ENCODE peak calls at places on chromosomes 12 and 14, in six cellular contexts. T, R, A, Z, Q and N are unnamed samples.

GRCh38 chr12:57340104-57340503 is 89.1 kb upstream of the STAC3 start:
- DNase-seq in T (no peak), R (peak), A (peak), Z (no peak), Q (no peak), N (no peak)

GRCh38 chr14:31180299-31181051 is 27.1 kb downstream of the HECTD1 start:
- DNase-seq in T (no peak), R (no peak), A (no peak), Z (peak), Q (no peak), N (no peak)

GRCh38 chr12:119068129-119068856 is 87.0 kb downstream of the SRRM4 start:
- DNase-seq in T (no peak), R (no peak), A (no peak), Z (no peak), Q (no peak), N (no peak)

GRCh38 chr12:102879144-102879763 is 37.8 kb downstream of the PAH start:
- DNase-seq in T (peak), R (peak), A (peak), Z (peak), Q (no peak), N (no peak)

GRCh38 chr14:64060199-64060545 is 207.4 kb downstream of the SYNE2 start:
- DNase-seq in T (no peak), R (no peak), A (no peak), Z (peak), Q (no peak), N (no peak)

GRCh38 chr14:100308112-100308792 is 2.0 kb upstream of the SLC25A29 start:
- DNase-seq in T (no peak), R (no peak), A (no peak), Z (peak), Q (no peak), N (no peak)

GRCh38 chr12:16796168-16796567 is 190.2 kb upstream of the LMO3 start:
- DNase-seq in T (no peak), R (no peak), A (no peak), Z (no peak), Q (no peak), N (no peak)

GRCh38 chr14:98555440-98555839 is 716.6 kb downstream of the BCL11B start:
- DNase-seq in T (no peak), R (no peak), A (no peak), Z (no peak), Q (no peak), N (no peak)

GRCh38 chr14:51883232-51883631 is 22.8 kb downstream of the GNG2 start:
- DNase-seq in T (no peak), R (no peak), A (no peak), Z (no peak), Q (no peak), N (no peak)

GRCh38 chr12:4153343-4153892 is 120.1 kb upstream of the CCND2 start:
- DNase-seq in T (no peak), R (no peak), A (no peak), Z (no peak), Q (no peak), N (no peak)

GRCh38 chr14:44995196-44995595 is 33.2 kb downstream of the TOGARAM1 start:
- DNase-seq in T (no peak), R (no peak), A (no peak), Z (no peak), Q (no peak), N (no peak)

GRCh38 chr14:102255401-102256190 is 49.4 kb downstream of the MOK start:
- DNase-seq in T (no peak), R (peak), A (peak), Z (no peak), Q (no peak), N (no peak)

GRCh38 chr12:68924546-68924945 is 8.4 kb downstream of the CPM start:
- DNase-seq in T (no peak), R (no peak), A (no peak), Z (peak), Q (no peak), N (no peak)

GRCh38 chr12:12007001-12007712 is 63.6 kb upstream of the BCL2L14 start:
- DNase-seq in T (no peak), R (no peak), A (no peak), Z (peak), Q (no peak), N (no peak)

GRCh38 chr12:102376251-102376747 is 104.1 kb downstream of the IGF1 start:
- DNase-seq in T (no peak), R (peak), A (peak), Z (no peak), Q (no peak), N (no peak)

GRCh38 chr12:80698847-80699542 is 8.4 kb upstream of the MYF6 start:
- DNase-seq in T (no peak), R (no peak), A (no peak), Z (no peak), Q (no peak), N (no peak)

GRCh38 chr12:12008232-12008850 is 62.4 kb upstream of the BCL2L14 start:
- DNase-seq in T (no peak), R (no peak), A (no peak), Z (no peak), Q (no peak), N (no peak)

GRCh38 chr12:107027304-107028053 is 40.5 kb upstream of the MTERF2 start:
- DNase-seq in T (peak), R (peak), A (peak), Z (peak), Q (peak), N (no peak)

GRCh38 chr12:49330631-49331359 is 6.2 kb downstream of the C1QL4 start:
- DNase-seq in T (no peak), R (no peak), A (no peak), Z (no peak), Q (no peak), N (no peak)

GRCh38 chr12:132445884-132446471 is 44.0 kb upstream of the FBRSL1 start:
- DNase-seq in T (peak), R (peak), A (peak), Z (peak), Q (no peak), N (no peak)

GRCh38 chr14:89277229-89277628 is 139.8 kb downstream of the FOXN3 start:
- DNase-seq in T (no peak), R (no peak), A (no peak), Z (no peak), Q (no peak), N (no peak)

GRCh38 chr12:50120521-50120920 is 8.5 kb downstream of the COX14 start:
- DNase-seq in T (no peak), R (no peak), A (no peak), Z (no peak), Q (no peak), N (no peak)

GRCh38 chr12:123741937-123742572 is 20.0 kb upstream of the DNAH10 start:
- DNase-seq in T (no peak), R (no peak), A (no peak), Z (no peak), Q (no peak), N (no peak)

GRCh38 chr12:13046914-13047472 is 2.8 kb downstream of the FAM234B start:
- DNase-seq in T (no peak), R (no peak), A (no peak), Z (no peak), Q (no peak), N (no peak)

GRCh38 chr14:68797180-68797670 is 4.4 kb upstream of the ZFP36L1 start:
- DNase-seq in T (no peak), R (no peak), A (no peak), Z (no peak), Q (no peak), N (no peak)

GRCh38 chr12:69240625-69240984 is 1.2 kb downstream of the CPSF6 start:
- DNase-seq in T (no peak), R (no peak), A (no peak), Z (no peak), Q (no peak), N (no peak)

GRCh38 chr14:103118019-103118662 is 5.1 kb upstream of the TNFAIP2 start:
- DNase-seq in T (no peak), R (peak), A (peak), Z (no peak), Q (no peak), N (no peak)

GRCh38 chr12:116539905-116540482 is 19.2 kb upstream of the MAP1LC3B2 start:
- DNase-seq in T (no peak), R (peak), A (peak), Z (peak), Q (no peak), N (no peak)

GRCh38 chr14:91509878-91510170 is 286 bp downstream of the PPP4R3A start:
- DNase-seq in T (no peak), R (no peak), A (no peak), Z (no peak), Q (no peak), N (no peak)

GRCh38 chr12:63814146-63814774 is 30.2 kb upstream of the SRGAP1 start:
- DNase-seq in T (no peak), R (no peak), A (no peak), Z (no peak), Q (no peak), N (no peak)

GRCh38 chr12:98344034-98344565 is 171.3 kb upstream of the TMPO start:
- DNase-seq in T (no peak), R (no peak), A (no peak), Z (no peak), Q (no peak), N (no peak)

GRCh38 chr14:105193916-105194782 is 13.0 kb upstream of the NUDT14 start:
- DNase-seq in T (no peak), R (no peak), A (peak), Z (no peak), Q (no peak), N (no peak)

GRCh38 chr14:26531894-26532293 is 65.9 kb downstream of the NOVA1 start:
- DNase-seq in T (no peak), R (peak), A (peak), Z (peak), Q (no peak), N (no peak)
- TF ChIP-seq CTCF in T (peak), R (peak), A (peak), Z (peak), Q (peak), N (no peak)

DNA sequence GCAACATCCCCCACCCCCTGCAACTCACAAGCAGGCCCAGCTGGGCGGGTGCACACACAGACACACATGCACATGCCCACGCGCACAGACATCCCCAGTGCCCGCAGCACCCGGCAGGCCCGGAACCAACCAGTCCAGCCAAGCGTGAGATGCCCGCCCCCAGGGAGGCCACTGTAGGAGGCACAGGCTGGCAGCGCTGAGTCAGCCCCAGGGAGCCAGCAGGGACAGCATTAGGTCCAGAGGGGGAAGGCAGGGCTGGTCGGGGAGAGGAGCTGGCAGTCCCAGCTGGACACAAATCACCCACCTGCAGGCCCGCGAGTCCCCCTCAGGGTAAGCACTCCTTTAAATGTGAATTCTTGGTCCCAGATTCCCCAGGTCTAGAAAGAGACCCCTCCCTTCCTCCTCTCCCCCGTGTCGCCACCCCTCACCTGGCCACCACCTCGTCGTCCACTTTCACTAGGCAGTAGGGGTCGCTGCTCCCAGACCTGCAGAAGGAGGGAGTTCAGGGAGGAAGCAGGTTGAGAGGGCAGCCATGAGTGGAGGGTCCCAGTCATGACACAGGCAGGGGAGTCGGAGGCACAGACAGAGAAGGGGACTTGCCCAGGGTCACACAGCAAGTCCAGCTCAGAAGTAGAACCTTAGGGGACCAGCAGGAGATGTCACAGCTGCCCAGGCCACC is 5.0 kb downstream of the RASAL1 start:
- DNase-seq in T (no peak), R (no peak), A (no peak), Z (peak), Q (no peak), N (no peak)
- TF ChIP-seq CTCF in T (peak), R (no peak), A (peak), Z (peak), Q (no peak), N (peak)

DNA sequence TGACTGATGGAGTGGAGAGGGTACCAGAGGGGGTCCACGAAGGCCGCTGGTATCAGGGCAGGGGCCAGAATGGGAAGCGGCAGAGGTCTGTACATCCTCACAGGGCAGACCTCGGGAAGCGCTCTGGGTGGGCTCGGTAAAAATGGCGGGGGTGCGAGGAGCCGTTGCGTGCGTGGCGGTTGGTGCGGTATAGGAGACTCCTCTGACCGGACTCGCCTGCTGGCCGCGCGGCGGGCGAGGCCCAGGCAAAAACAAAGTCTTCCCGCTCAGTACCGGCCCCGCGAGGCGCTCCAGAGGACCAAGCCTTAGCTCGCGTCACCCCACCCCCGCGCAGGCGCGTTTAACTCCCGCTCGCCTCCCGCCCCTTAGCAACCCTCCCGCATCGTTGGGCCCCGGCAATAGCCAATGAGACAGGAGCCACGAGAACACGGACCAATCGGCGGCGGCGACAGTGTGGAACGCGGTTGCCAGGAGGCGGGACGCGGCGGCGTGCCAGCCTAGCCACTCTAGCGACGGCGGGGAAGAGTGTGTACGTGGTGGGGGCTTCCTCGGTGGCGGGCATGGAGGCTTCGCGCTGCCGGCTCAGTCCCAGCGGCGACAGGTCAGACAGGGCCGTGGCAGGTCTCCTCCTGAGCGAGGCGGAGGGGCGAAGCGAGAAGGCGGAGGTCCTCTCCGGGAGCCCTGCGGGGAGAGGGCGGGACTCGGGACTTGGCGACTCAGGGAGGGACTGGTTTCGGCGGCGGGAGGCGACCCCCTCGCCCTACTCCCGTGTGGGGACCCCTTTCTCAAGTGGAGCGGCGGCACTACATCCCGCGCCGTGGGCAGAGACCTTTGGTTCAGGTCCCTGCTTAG is at the start of gene TULP3:
- DNase-seq in T (peak), R (peak), A (peak), Z (peak), Q (peak), N (peak)
- TF ChIP-seq CTCF in T (peak), R (peak), A (peak), Z (no peak), Q (peak), N (no peak)

GRCh38 chr14:48536318-48536717 is 860.9 kb upstream of the MDGA2 start:
- DNase-seq in T (no peak), R (no peak), A (no peak), Z (peak), Q (no peak), N (no peak)
- TF ChIP-seq CTCF in T (no peak), R (no peak), A (no peak), Z (peak), Q (no peak), N (no peak)

DNA sequence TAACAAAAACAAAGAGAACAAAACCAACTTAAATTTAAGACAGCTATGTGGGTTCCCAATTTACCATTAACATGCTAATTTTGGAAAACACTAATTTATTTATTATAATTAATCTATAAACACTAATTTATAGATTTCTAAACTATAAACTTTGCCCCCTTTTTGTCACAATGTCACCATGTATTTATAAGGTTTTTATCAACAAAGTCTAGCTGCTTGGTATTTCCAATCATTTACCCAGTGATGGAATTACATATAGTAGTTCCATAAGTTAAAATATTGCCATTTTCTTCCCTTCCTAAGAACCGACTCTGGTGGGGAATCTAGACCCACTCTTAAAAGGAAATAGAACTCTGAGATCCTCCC is 140.7 kb downstream of the PPM1H start:
- DNase-seq in T (no peak), R (no peak), A (no peak), Z (no peak), Q (no peak), N (no peak)
- TF ChIP-seq CTCF in T (no peak), R (no peak), A (no peak), Z (no peak), Q (no peak), N (no peak)